ENCODE peak calls at places on chromosomes 5 and 9, in six cellular contexts. One of them, this sample, is unnamed.

GRCh38 chr9:122180633-122181032 is 20.9 kb downstream of the MORN5 start:
- DNase-seq in stimulated activated naive CD4-positive, alpha-beta T cell: no peak
- DNase-seq in CD4-positive, alpha-beta memory T cell: no peak
- DNase-seq in Calu3: peak
- DNase-seq in stimulated activated CD4-positive, alpha-beta T cell treated with anti-CD3 and anti-CD28 coated beads, Interleukin-15, amount 100 ng/mL, for 1 hour: no peak
- DNase-seq in HT1080: peak
- DNase-seq in this sample: no peak

GRCh38 chr9:114588671-114589526 is 1.3 kb downstream of the ATP6V1G1 start:
- DNase-seq in stimulated activated naive CD4-positive, alpha-beta T cell: no peak
- DNase-seq in Calu3: no peak
- DNase-seq in stimulated activated CD4-positive, alpha-beta T cell treated with anti-CD3 and anti-CD28 coated beads, Interleukin-15, amount 100 ng/mL, for 1 hour: no peak
- DNase-seq in HT1080: peak
- DNase-seq in CD4-positive, alpha-beta memory T cell: no peak
- DNase-seq in this sample: no peak

GRCh38 chr9:131562032-131562959 is 17.0 kb downstream of the PRRT1B start:
- DNase-seq in Calu3: peak
- DNase-seq in stimulated activated naive CD4-positive, alpha-beta T cell: no peak
- DNase-seq in CD4-positive, alpha-beta memory T cell: no peak
- DNase-seq in HT1080: peak
- DNase-seq in stimulated activated CD4-positive, alpha-beta T cell treated with anti-CD3 and anti-CD28 coated beads, Interleukin-15, amount 100 ng/mL, for 1 hour: no peak
- DNase-seq in this sample: no peak

GRCh38 chr5:114450516-114450909 is 88.6 kb downstream of the KCNN2 start:
- DNase-seq in CD4-positive, alpha-beta memory T cell: no peak
- DNase-seq in HT1080: no peak
- DNase-seq in Calu3: peak
- DNase-seq in stimulated activated CD4-positive, alpha-beta T cell treated with anti-CD3 and anti-CD28 coated beads, Interleukin-15, amount 100 ng/mL, for 1 hour: no peak
- DNase-seq in stimulated activated naive CD4-positive, alpha-beta T cell: no peak
- DNase-seq in this sample: no peak

GRCh38 chr5:122591828-122592227 is 183.1 kb upstream of the SNX2 start:
- DNase-seq in CD4-positive, alpha-beta memory T cell: no peak
- DNase-seq in HT1080: no peak
- DNase-seq in stimulated activated CD4-positive, alpha-beta T cell treated with anti-CD3 and anti-CD28 coated beads, Interleukin-15, amount 100 ng/mL, for 1 hour: no peak
- DNase-seq in stimulated activated naive CD4-positive, alpha-beta T cell: no peak
- DNase-seq in Calu3: no peak
- DNase-seq in this sample: no peak

GRCh38 chr5:82106207-82106606 is 134.4 kb downstream of the ATG10 start:
- DNase-seq in stimulated activated CD4-positive, alpha-beta T cell treated with anti-CD3 and anti-CD28 coated beads, Interleukin-15, amount 100 ng/mL, for 1 hour: no peak
- DNase-seq in stimulated activated naive CD4-positive, alpha-beta T cell: no peak
- DNase-seq in Calu3: no peak
- DNase-seq in CD4-positive, alpha-beta memory T cell: no peak
- DNase-seq in HT1080: no peak
- DNase-seq in this sample: no peak

GRCh38 chr9:106913276-106913675 is 50.3 kb downstream of the ZNF462 start:
- DNase-seq in Calu3: no peak
- DNase-seq in stimulated activated naive CD4-positive, alpha-beta T cell: no peak
- DNase-seq in CD4-positive, alpha-beta memory T cell: no peak
- DNase-seq in stimulated activated CD4-positive, alpha-beta T cell treated with anti-CD3 and anti-CD28 coated beads, Interleukin-15, amount 100 ng/mL, for 1 hour: no peak
- DNase-seq in HT1080: no peak
- DNase-seq in this sample: no peak

GRCh38 chr5:33049845-33050244 is 338.7 kb downstream of the NPR3 start:
- DNase-seq in HT1080: peak
- DNase-seq in stimulated activated naive CD4-positive, alpha-beta T cell: no peak
- DNase-seq in stimulated activated CD4-positive, alpha-beta T cell treated with anti-CD3 and anti-CD28 coated beads, Interleukin-15, amount 100 ng/mL, for 1 hour: no peak
- DNase-seq in CD4-positive, alpha-beta memory T cell: no peak
- DNase-seq in Calu3: peak
- DNase-seq in this sample: no peak

GRCh38 chr9:21030389-21031035 is 928 bp downstream of the HACD4 start:
- DNase-seq in stimulated activated naive CD4-positive, alpha-beta T cell: peak
- DNase-seq in Calu3: no peak
- DNase-seq in stimulated activated CD4-positive, alpha-beta T cell treated with anti-CD3 and anti-CD28 coated beads, Interleukin-15, amount 100 ng/mL, for 1 hour: no peak
- DNase-seq in CD4-positive, alpha-beta memory T cell: peak
- DNase-seq in HT1080: peak
- DNase-seq in this sample: no peak

GRCh38 chr5:154829589-154830218 is 20.7 kb downstream of the FAXDC2 start:
- DNase-seq in stimulated activated CD4-positive, alpha-beta T cell treated with anti-CD3 and anti-CD28 coated beads, Interleukin-15, amount 100 ng/mL, for 1 hour: peak
- DNase-seq in stimulated activated naive CD4-positive, alpha-beta T cell: peak
- DNase-seq in HT1080: peak
- DNase-seq in Calu3: peak
- DNase-seq in CD4-positive, alpha-beta memory T cell: peak
- DNase-seq in this sample: no peak